ENCODE peak calls at places on chromosome 14, in ten cellular contexts. One of them, this sample, is unnamed.

GRCh38 chr14:51668870-51669269 is 17.2 kb downstream of the FRMD6 start:
- DNase-seq in activated T-cell treated with anti-CD3 and anti-CD28 coated beads, Interleukin-2, amount 50 U/mL, for 4 hours: no peak
- DNase-seq in naive thymus-derived CD8-positive, alpha-beta T cell: no peak
- DNase-seq in activated CD4-positive, CD25-positive, alpha-beta regulatory T cell treated with anti-CD3 and anti-CD28 coated beads, Interleukin-2, amount 50 U/mL, for 16 hours: no peak
- DNase-seq in GM03348: no peak
- DNase-seq in GM23248: peak
- DNase-seq in WTC11: no peak
- DNase-seq in AML-193: no peak
- DNase-seq in astrocyte: no peak
- DNase-seq in activated effector memory CD4-positive, alpha-beta T cell treated with Interleukin-2 at 50 U/mL for 16 hours: no peak
- DNase-seq in this sample: no peak

GRCh38 chr14:38964630-38965029 is 138.4 kb downstream of the SEC23A start:
- DNase-seq in GM03348: peak
- DNase-seq in activated effector memory CD4-positive, alpha-beta T cell treated with Interleukin-2 at 50 U/mL for 16 hours: no peak
- DNase-seq in GM23248: peak
- DNase-seq in AML-193: no peak
- DNase-seq in activated CD4-positive, CD25-positive, alpha-beta regulatory T cell treated with anti-CD3 and anti-CD28 coated beads, Interleukin-2, amount 50 U/mL, for 16 hours: no peak
- DNase-seq in astrocyte: peak
- DNase-seq in WTC11: no peak
- DNase-seq in activated T-cell treated with anti-CD3 and anti-CD28 coated beads, Interleukin-2, amount 50 U/mL, for 4 hours: no peak
- DNase-seq in naive thymus-derived CD8-positive, alpha-beta T cell: no peak
- DNase-seq in this sample: peak

GRCh38 chr14:50225974-50226297 is 5.4 kb downstream of the SOS2 start:
- DNase-seq in activated effector memory CD4-positive, alpha-beta T cell treated with Interleukin-2 at 50 U/mL for 16 hours: no peak
- DNase-seq in WTC11: no peak
- DNase-seq in GM03348: no peak
- DNase-seq in naive thymus-derived CD8-positive, alpha-beta T cell: no peak
- DNase-seq in activated CD4-positive, CD25-positive, alpha-beta regulatory T cell treated with anti-CD3 and anti-CD28 coated beads, Interleukin-2, amount 50 U/mL, for 16 hours: no peak
- DNase-seq in activated T-cell treated with anti-CD3 and anti-CD28 coated beads, Interleukin-2, amount 50 U/mL, for 4 hours: no peak
- DNase-seq in astrocyte: no peak
- DNase-seq in GM23248: no peak
- DNase-seq in AML-193: peak
- DNase-seq in this sample: no peak

GRCh38 chr14:97710726-97711125 is 913.5 kb downstream of the VRK1 start:
- DNase-seq in naive thymus-derived CD8-positive, alpha-beta T cell: no peak
- DNase-seq in activated CD4-positive, CD25-positive, alpha-beta regulatory T cell treated with anti-CD3 and anti-CD28 coated beads, Interleukin-2, amount 50 U/mL, for 16 hours: no peak
- DNase-seq in astrocyte: no peak
- DNase-seq in WTC11: no peak
- DNase-seq in activated T-cell treated with anti-CD3 and anti-CD28 coated beads, Interleukin-2, amount 50 U/mL, for 4 hours: no peak
- DNase-seq in GM23248: no peak
- DNase-seq in activated effector memory CD4-positive, alpha-beta T cell treated with Interleukin-2 at 50 U/mL for 16 hours: no peak
- DNase-seq in GM03348: no peak
- DNase-seq in AML-193: no peak
- DNase-seq in this sample: no peak

GRCh38 chr14:60658909-60659585 is 9.8 kb upstream of the SIX1 start:
- DNase-seq in naive thymus-derived CD8-positive, alpha-beta T cell: no peak
- DNase-seq in astrocyte: no peak
- DNase-seq in activated T-cell treated with anti-CD3 and anti-CD28 coated beads, Interleukin-2, amount 50 U/mL, for 4 hours: no peak
- DNase-seq in activated effector memory CD4-positive, alpha-beta T cell treated with Interleukin-2 at 50 U/mL for 16 hours: no peak
- DNase-seq in AML-193: no peak
- DNase-seq in GM03348: no peak
- DNase-seq in GM23248: no peak
- DNase-seq in activated CD4-positive, CD25-positive, alpha-beta regulatory T cell treated with anti-CD3 and anti-CD28 coated beads, Interleukin-2, amount 50 U/mL, for 16 hours: no peak
- DNase-seq in WTC11: no peak
- DNase-seq in this sample: no peak

GRCh38 chr14:61577506-61577931 is 117.8 kb upstream of the HIF1A start:
- DNase-seq in GM23248: peak
- DNase-seq in activated T-cell treated with anti-CD3 and anti-CD28 coated beads, Interleukin-2, amount 50 U/mL, for 4 hours: no peak
- DNase-seq in AML-193: no peak
- DNase-seq in WTC11: no peak
- DNase-seq in activated effector memory CD4-positive, alpha-beta T cell treated with Interleukin-2 at 50 U/mL for 16 hours: no peak
- DNase-seq in astrocyte: no peak
- DNase-seq in naive thymus-derived CD8-positive, alpha-beta T cell: no peak
- DNase-seq in activated CD4-positive, CD25-positive, alpha-beta regulatory T cell treated with anti-CD3 and anti-CD28 coated beads, Interleukin-2, amount 50 U/mL, for 16 hours: no peak
- DNase-seq in GM03348: no peak
- DNase-seq in this sample: no peak

GRCh38 chr14:41062826-41063225 is 543.9 kb upstream of the LRFN5 start:
- DNase-seq in activated T-cell treated with anti-CD3 and anti-CD28 coated beads, Interleukin-2, amount 50 U/mL, for 4 hours: no peak
- DNase-seq in WTC11: no peak
- DNase-seq in activated effector memory CD4-positive, alpha-beta T cell treated with Interleukin-2 at 50 U/mL for 16 hours: no peak
- DNase-seq in astrocyte: peak
- DNase-seq in GM23248: no peak
- DNase-seq in naive thymus-derived CD8-positive, alpha-beta T cell: no peak
- DNase-seq in GM03348: no peak
- DNase-seq in AML-193: no peak
- DNase-seq in activated CD4-positive, CD25-positive, alpha-beta regulatory T cell treated with anti-CD3 and anti-CD28 coated beads, Interleukin-2, amount 50 U/mL, for 16 hours: no peak
- DNase-seq in this sample: peak

GRCh38 chr14:79516009-79516408 is 695.3 kb downstream of the DIO2 start:
- DNase-seq in AML-193: no peak
- DNase-seq in activated T-cell treated with anti-CD3 and anti-CD28 coated beads, Interleukin-2, amount 50 U/mL, for 4 hours: no peak
- DNase-seq in GM03348: no peak
- DNase-seq in activated effector memory CD4-positive, alpha-beta T cell treated with Interleukin-2 at 50 U/mL for 16 hours: no peak
- DNase-seq in activated CD4-positive, CD25-positive, alpha-beta regulatory T cell treated with anti-CD3 and anti-CD28 coated beads, Interleukin-2, amount 50 U/mL, for 16 hours: no peak
- DNase-seq in WTC11: no peak
- DNase-seq in naive thymus-derived CD8-positive, alpha-beta T cell: no peak
- DNase-seq in GM23248: no peak
- DNase-seq in astrocyte: no peak
- DNase-seq in this sample: no peak

GRCh38 chr14:99736600-99737371 is 52.7 kb downstream of the CYP46A1 start:
- DNase-seq in WTC11: no peak
- DNase-seq in activated CD4-positive, CD25-positive, alpha-beta regulatory T cell treated with anti-CD3 and anti-CD28 coated beads, Interleukin-2, amount 50 U/mL, for 16 hours: no peak
- DNase-seq in astrocyte: no peak
- DNase-seq in GM03348: no peak
- DNase-seq in naive thymus-derived CD8-positive, alpha-beta T cell: no peak
- DNase-seq in activated T-cell treated with anti-CD3 and anti-CD28 coated beads, Interleukin-2, amount 50 U/mL, for 4 hours: no peak
- DNase-seq in GM23248: peak
- DNase-seq in AML-193: no peak
- DNase-seq in activated effector memory CD4-positive, alpha-beta T cell treated with Interleukin-2 at 50 U/mL for 16 hours: no peak
- DNase-seq in this sample: no peak

GRCh38 chr14:35687335-35687939 is 121.7 kb downstream of the RALGAPA1 start:
- DNase-seq in naive thymus-derived CD8-positive, alpha-beta T cell: peak
- DNase-seq in activated T-cell treated with anti-CD3 and anti-CD28 coated beads, Interleukin-2, amount 50 U/mL, for 4 hours: no peak
- DNase-seq in GM23248: peak
- DNase-seq in activated CD4-positive, CD25-positive, alpha-beta regulatory T cell treated with anti-CD3 and anti-CD28 coated beads, Interleukin-2, amount 50 U/mL, for 16 hours: no peak
- DNase-seq in AML-193: peak
- DNase-seq in GM03348: peak
- DNase-seq in astrocyte: peak
- DNase-seq in WTC11: peak
- DNase-seq in activated effector memory CD4-positive, alpha-beta T cell treated with Interleukin-2 at 50 U/mL for 16 hours: no peak
- DNase-seq in this sample: peak

GRCh38 chr14:70904376-70904775 is 2.9 kb upstream of the PCNX1 start:
- DNase-seq in activated effector memory CD4-positive, alpha-beta T cell treated with Interleukin-2 at 50 U/mL for 16 hours: no peak
- DNase-seq in GM23248: no peak
- DNase-seq in activated T-cell treated with anti-CD3 and anti-CD28 coated beads, Interleukin-2, amount 50 U/mL, for 4 hours: no peak
- DNase-seq in AML-193: no peak
- DNase-seq in GM03348: no peak
- DNase-seq in astrocyte: no peak
- DNase-seq in WTC11: no peak
- DNase-seq in naive thymus-derived CD8-positive, alpha-beta T cell: no peak
- DNase-seq in activated CD4-positive, CD25-positive, alpha-beta regulatory T cell treated with anti-CD3 and anti-CD28 coated beads, Interleukin-2, amount 50 U/mL, for 16 hours: no peak
- DNase-seq in this sample: no peak

GRCh38 chr14:32080001-32080510 is 3.0 kb downstream of the ARHGAP5 start:
- DNase-seq in activated T-cell treated with anti-CD3 and anti-CD28 coated beads, Interleukin-2, amount 50 U/mL, for 4 hours: no peak
- DNase-seq in GM23248: no peak
- DNase-seq in naive thymus-derived CD8-positive, alpha-beta T cell: no peak
- DNase-seq in activated effector memory CD4-positive, alpha-beta T cell treated with Interleukin-2 at 50 U/mL for 16 hours: no peak
- DNase-seq in WTC11: no peak
- DNase-seq in GM03348: peak
- DNase-seq in activated CD4-positive, CD25-positive, alpha-beta regulatory T cell treated with anti-CD3 and anti-CD28 coated beads, Interleukin-2, amount 50 U/mL, for 16 hours: no peak
- DNase-seq in astrocyte: peak
- DNase-seq in AML-193: no peak
- DNase-seq in this sample: no peak

GRCh38 chr14:49497725-49498348 is 88.3 kb downstream of the RPS29 start:
- DNase-seq in GM23248: peak
- DNase-seq in activated effector memory CD4-positive, alpha-beta T cell treated with Interleukin-2 at 50 U/mL for 16 hours: no peak
- DNase-seq in AML-193: peak
- DNase-seq in activated T-cell treated with anti-CD3 and anti-CD28 coated beads, Interleukin-2, amount 50 U/mL, for 4 hours: no peak
- DNase-seq in astrocyte: peak
- DNase-seq in GM03348: peak
- DNase-seq in naive thymus-derived CD8-positive, alpha-beta T cell: no peak
- DNase-seq in WTC11: no peak
- DNase-seq in activated CD4-positive, CD25-positive, alpha-beta regulatory T cell treated with anti-CD3 and anti-CD28 coated beads, Interleukin-2, amount 50 U/mL, for 16 hours: no peak
- DNase-seq in this sample: peak

GRCh38 chr14:64878775-64879634 is 702 bp downstream of the SPTB start:
- DNase-seq in AML-193: no peak
- DNase-seq in activated CD4-positive, CD25-positive, alpha-beta regulatory T cell treated with anti-CD3 and anti-CD28 coated beads, Interleukin-2, amount 50 U/mL, for 16 hours: no peak
- DNase-seq in naive thymus-derived CD8-positive, alpha-beta T cell: no peak
- DNase-seq in activated T-cell treated with anti-CD3 and anti-CD28 coated beads, Interleukin-2, amount 50 U/mL, for 4 hours: peak
- DNase-seq in GM03348: peak
- DNase-seq in WTC11: peak
- DNase-seq in activated effector memory CD4-positive, alpha-beta T cell treated with Interleukin-2 at 50 U/mL for 16 hours: no peak
- DNase-seq in GM23248: peak
- DNase-seq in astrocyte: no peak
- DNase-seq in this sample: no peak

GRCh38 chr14:67515386-67516079 is 17.6 kb upstream of the PLEKHH1 start:
- DNase-seq in astrocyte: no peak
- DNase-seq in GM03348: peak
- DNase-seq in WTC11: peak
- DNase-seq in activated T-cell treated with anti-CD3 and anti-CD28 coated beads, Interleukin-2, amount 50 U/mL, for 4 hours: peak
- DNase-seq in AML-193: no peak
- DNase-seq in activated effector memory CD4-positive, alpha-beta T cell treated with Interleukin-2 at 50 U/mL for 16 hours: peak
- DNase-seq in activated CD4-positive, CD25-positive, alpha-beta regulatory T cell treated with anti-CD3 and anti-CD28 coated beads, Interleukin-2, amount 50 U/mL, for 16 hours: no peak
- DNase-seq in GM23248: peak
- DNase-seq in naive thymus-derived CD8-positive, alpha-beta T cell: peak
- DNase-seq in this sample: no peak

GRCh38 chr14:54627325-54627717 is 60.4 kb downstream of the SAMD4A start:
- DNase-seq in AML-193: no peak
- DNase-seq in GM03348: no peak
- DNase-seq in GM23248: no peak
- DNase-seq in activated effector memory CD4-positive, alpha-beta T cell treated with Interleukin-2 at 50 U/mL for 16 hours: no peak
- DNase-seq in activated T-cell treated with anti-CD3 and anti-CD28 coated beads, Interleukin-2, amount 50 U/mL, for 4 hours: no peak
- DNase-seq in astrocyte: no peak
- DNase-seq in activated CD4-positive, CD25-positive, alpha-beta regulatory T cell treated with anti-CD3 and anti-CD28 coated beads, Interleukin-2, amount 50 U/mL, for 16 hours: no peak
- DNase-seq in WTC11: no peak
- DNase-seq in naive thymus-derived CD8-positive, alpha-beta T cell: peak
- DNase-seq in this sample: no peak

GRCh38 chr14:81400852-81401251 is 728 bp upstream of the STON2 start:
- DNase-seq in activated effector memory CD4-positive, alpha-beta T cell treated with Interleukin-2 at 50 U/mL for 16 hours: no peak
- DNase-seq in activated CD4-positive, CD25-positive, alpha-beta regulatory T cell treated with anti-CD3 and anti-CD28 coated beads, Interleukin-2, amount 50 U/mL, for 16 hours: no peak
- DNase-seq in naive thymus-derived CD8-positive, alpha-beta T cell: no peak
- DNase-seq in astrocyte: peak
- DNase-seq in activated T-cell treated with anti-CD3 and anti-CD28 coated beads, Interleukin-2, amount 50 U/mL, for 4 hours: no peak
- DNase-seq in AML-193: peak
- DNase-seq in GM03348: peak
- DNase-seq in GM23248: peak
- DNase-seq in WTC11: no peak
- DNase-seq in this sample: peak

GRCh38 chr14:105241641-105242040 is 6.7 kb upstream of the BTBD6 start:
- DNase-seq in AML-193: no peak
- DNase-seq in WTC11: no peak
- DNase-seq in naive thymus-derived CD8-positive, alpha-beta T cell: no peak
- DNase-seq in GM23248: no peak
- DNase-seq in activated effector memory CD4-positive, alpha-beta T cell treated with Interleukin-2 at 50 U/mL for 16 hours: no peak
- DNase-seq in activated T-cell treated with anti-CD3 and anti-CD28 coated beads, Interleukin-2, amount 50 U/mL, for 4 hours: no peak
- DNase-seq in astrocyte: no peak
- DNase-seq in activated CD4-positive, CD25-positive, alpha-beta regulatory T cell treated with anti-CD3 and anti-CD28 coated beads, Interleukin-2, amount 50 U/mL, for 16 hours: no peak
- DNase-seq in GM03348: no peak
- DNase-seq in this sample: no peak

GRCh38 chr14:70780396-70781075 is 28.8 kb downstream of the MAP3K9 start:
- DNase-seq in WTC11: no peak
- DNase-seq in AML-193: peak
- DNase-seq in GM03348: no peak
- DNase-seq in activated T-cell treated with anti-CD3 and anti-CD28 coated beads, Interleukin-2, amount 50 U/mL, for 4 hours: no peak
- DNase-seq in naive thymus-derived CD8-positive, alpha-beta T cell: peak
- DNase-seq in activated effector memory CD4-positive, alpha-beta T cell treated with Interleukin-2 at 50 U/mL for 16 hours: no peak
- DNase-seq in astrocyte: no peak
- DNase-seq in GM23248: no peak
- DNase-seq in activated CD4-positive, CD25-positive, alpha-beta regulatory T cell treated with anti-CD3 and anti-CD28 coated beads, Interleukin-2, amount 50 U/mL, for 16 hours: no peak
- DNase-seq in this sample: no peak

GRCh38 chr14:95261616-95262510 is 57.8 kb downstream of the CLMN start:
- DNase-seq in AML-193: no peak
- DNase-seq in activated T-cell treated with anti-CD3 and anti-CD28 coated beads, Interleukin-2, amount 50 U/mL, for 4 hours: no peak
- DNase-seq in GM03348: no peak
- DNase-seq in naive thymus-derived CD8-positive, alpha-beta T cell: no peak
- DNase-seq in activated effector memory CD4-positive, alpha-beta T cell treated with Interleukin-2 at 50 U/mL for 16 hours: no peak
- DNase-seq in WTC11: no peak
- DNase-seq in GM23248: no peak
- DNase-seq in astrocyte: no peak
- DNase-seq in activated CD4-positive, CD25-positive, alpha-beta regulatory T cell treated with anti-CD3 and anti-CD28 coated beads, Interleukin-2, amount 50 U/mL, for 16 hours: no peak
- DNase-seq in this sample: no peak

GRCh38 chr14:36130186-36130585 is 46.3 kb downstream of the PTCSC3 start:
- DNase-seq in WTC11: no peak
- DNase-seq in AML-193: no peak
- DNase-seq in activated T-cell treated with anti-CD3 and anti-CD28 coated beads, Interleukin-2, amount 50 U/mL, for 4 hours: no peak
- DNase-seq in GM23248: no peak
- DNase-seq in activated CD4-positive, CD25-positive, alpha-beta regulatory T cell treated with anti-CD3 and anti-CD28 coated beads, Interleukin-2, amount 50 U/mL, for 16 hours: no peak
- DNase-seq in naive thymus-derived CD8-positive, alpha-beta T cell: no peak
- DNase-seq in astrocyte: no peak
- DNase-seq in activated effector memory CD4-positive, alpha-beta T cell treated with Interleukin-2 at 50 U/mL for 16 hours: no peak
- DNase-seq in GM03348: no peak
- DNase-seq in this sample: no peak

GRCh38 chr14:102182190-102182589 is 42.5 kb downstream of the WDR20 start:
- DNase-seq in activated effector memory CD4-positive, alpha-beta T cell treated with Interleukin-2 at 50 U/mL for 16 hours: no peak
- DNase-seq in astrocyte: peak
- DNase-seq in activated CD4-positive, CD25-positive, alpha-beta regulatory T cell treated with anti-CD3 and anti-CD28 coated beads, Interleukin-2, amount 50 U/mL, for 16 hours: no peak
- DNase-seq in AML-193: no peak
- DNase-seq in WTC11: no peak
- DNase-seq in GM03348: peak
- DNase-seq in GM23248: peak
- DNase-seq in naive thymus-derived CD8-positive, alpha-beta T cell: no peak
- DNase-seq in activated T-cell treated with anti-CD3 and anti-CD28 coated beads, Interleukin-2, amount 50 U/mL, for 4 hours: no peak
- DNase-seq in this sample: peak

GRCh38 chr14:55705651-55706340 is 125.8 kb downstream of the KTN1 start:
- DNase-seq in astrocyte: peak
- DNase-seq in activated CD4-positive, CD25-positive, alpha-beta regulatory T cell treated with anti-CD3 and anti-CD28 coated beads, Interleukin-2, amount 50 U/mL, for 16 hours: no peak
- DNase-seq in activated effector memory CD4-positive, alpha-beta T cell treated with Interleukin-2 at 50 U/mL for 16 hours: no peak
- DNase-seq in naive thymus-derived CD8-positive, alpha-beta T cell: no peak
- DNase-seq in GM23248: no peak
- DNase-seq in WTC11: no peak
- DNase-seq in activated T-cell treated with anti-CD3 and anti-CD28 coated beads, Interleukin-2, amount 50 U/mL, for 4 hours: no peak
- DNase-seq in AML-193: no peak
- DNase-seq in GM03348: no peak
- DNase-seq in this sample: no peak

GRCh38 chr14:44053422-44053821 is 453.7 kb downstream of the FSCB start:
- DNase-seq in AML-193: no peak
- DNase-seq in activated CD4-positive, CD25-positive, alpha-beta regulatory T cell treated with anti-CD3 and anti-CD28 coated beads, Interleukin-2, amount 50 U/mL, for 16 hours: no peak
- DNase-seq in astrocyte: no peak
- DNase-seq in GM23248: no peak
- DNase-seq in activated effector memory CD4-positive, alpha-beta T cell treated with Interleukin-2 at 50 U/mL for 16 hours: no peak
- DNase-seq in GM03348: no peak
- DNase-seq in activated T-cell treated with anti-CD3 and anti-CD28 coated beads, Interleukin-2, amount 50 U/mL, for 4 hours: no peak
- DNase-seq in WTC11: no peak
- DNase-seq in naive thymus-derived CD8-positive, alpha-beta T cell: no peak
- DNase-seq in this sample: no peak

GRCh38 chr14:65502676-65503124 is 90.2 kb downstream of the FUT8 start:
- DNase-seq in activated CD4-positive, CD25-positive, alpha-beta regulatory T cell treated with anti-CD3 and anti-CD28 coated beads, Interleukin-2, amount 50 U/mL, for 16 hours: no peak
- DNase-seq in GM03348: peak
- DNase-seq in WTC11: no peak
- DNase-seq in naive thymus-derived CD8-positive, alpha-beta T cell: no peak
- DNase-seq in AML-193: no peak
- DNase-seq in astrocyte: peak
- DNase-seq in activated effector memory CD4-positive, alpha-beta T cell treated with Interleukin-2 at 50 U/mL for 16 hours: no peak
- DNase-seq in GM23248: peak
- DNase-seq in activated T-cell treated with anti-CD3 and anti-CD28 coated beads, Interleukin-2, amount 50 U/mL, for 4 hours: no peak
- DNase-seq in this sample: peak

GRCh38 chr14:61472801-61473376 is 151.5 kb downstream of the PRKCH start:
- DNase-seq in astrocyte: no peak
- DNase-seq in GM03348: no peak
- DNase-seq in AML-193: no peak
- DNase-seq in WTC11: no peak
- DNase-seq in GM23248: peak
- DNase-seq in naive thymus-derived CD8-positive, alpha-beta T cell: peak
- DNase-seq in activated effector memory CD4-positive, alpha-beta T cell treated with Interleukin-2 at 50 U/mL for 16 hours: peak
- DNase-seq in activated T-cell treated with anti-CD3 and anti-CD28 coated beads, Interleukin-2, amount 50 U/mL, for 4 hours: peak
- DNase-seq in activated CD4-positive, CD25-positive, alpha-beta regulatory T cell treated with anti-CD3 and anti-CD28 coated beads, Interleukin-2, amount 50 U/mL, for 16 hours: peak
- DNase-seq in this sample: no peak

GRCh38 chr14:56590535-56590951 is 10.9 kb downstream of the TMEM260 start:
- DNase-seq in activated T-cell treated with anti-CD3 and anti-CD28 coated beads, Interleukin-2, amount 50 U/mL, for 4 hours: no peak
- DNase-seq in WTC11: peak
- DNase-seq in AML-193: no peak
- DNase-seq in activated CD4-positive, CD25-positive, alpha-beta regulatory T cell treated with anti-CD3 and anti-CD28 coated beads, Interleukin-2, amount 50 U/mL, for 16 hours: no peak
- DNase-seq in naive thymus-derived CD8-positive, alpha-beta T cell: no peak
- DNase-seq in activated effector memory CD4-positive, alpha-beta T cell treated with Interleukin-2 at 50 U/mL for 16 hours: no peak
- DNase-seq in GM23248: no peak
- DNase-seq in GM03348: no peak
- DNase-seq in astrocyte: peak
- DNase-seq in this sample: peak

GRCh38 chr14:73943083-73943482 is 6.8 kb downstream of the FAM161B start:
- DNase-seq in astrocyte: peak
- DNase-seq in activated effector memory CD4-positive, alpha-beta T cell treated with Interleukin-2 at 50 U/mL for 16 hours: no peak
- DNase-seq in activated T-cell treated with anti-CD3 and anti-CD28 coated beads, Interleukin-2, amount 50 U/mL, for 4 hours: no peak
- DNase-seq in AML-193: peak
- DNase-seq in GM03348: peak
- DNase-seq in WTC11: no peak
- DNase-seq in GM23248: peak
- DNase-seq in naive thymus-derived CD8-positive, alpha-beta T cell: no peak
- DNase-seq in activated CD4-positive, CD25-positive, alpha-beta regulatory T cell treated with anti-CD3 and anti-CD28 coated beads, Interleukin-2, amount 50 U/mL, for 16 hours: no peak
- DNase-seq in this sample: peak

This sample was measured in NCI-H226.